ENCODE peak calls at places on chromosomes 5 and 9, in ten cellular contexts. Z is GM20000, M is lower leg skin, V is neural progenitor cell, S is nephron progenitor cell, N is heart left ventricle, F is ovary, H is fibroblast of lung, I is neural crest cell, L is dorsolateral prefrontal cortex. B is an unnamed sample.
A peak's percentile ranks its signal among the peaks of the same experiment; 100 is the strongest.

GRCh38 chr9:75181748-75182147 is 93.4 kb downstream of the OSTF1 start:
- DNase-seq in I (no peak), V (no peak), S (no peak), Z (no peak), F (no peak), N (no peak), H (peak; percentile 28), M (peak; percentile 25), L (no peak), B (peak; percentile 66)

GRCh38 chr5:69331528-69332445 is 814 bp downstream of the CCDC125 start:
- DNase-seq in H (no peak), M (no peak), N (no peak), S (no peak), L (no peak), I (no peak), V (peak; percentile 8), Z (no peak), F (no peak), B (no peak)

GRCh38 chr5:100424787-100425186 is 110.4 kb upstream of the FAM174A start:
- DNase-seq in H (no peak), I (no peak), L (no peak), F (no peak), M (no peak), N (no peak), Z (no peak), V (no peak), S (no peak), B (no peak)

GRCh38 chr9:95157491-95158151 is 159.9 kb downstream of the FANCC start:
- DNase-seq in I (no peak), S (no peak), Z (peak; percentile 67), H (peak; percentile 97), F (no peak), N (no peak), M (no peak), L (no peak), V (no peak), B (peak; percentile 94)

GRCh38 chr5:15575566-15576195 is 75.7 kb downstream of the FBXL7 start:
- DNase-seq in M (no peak), H (peak; percentile 82), I (no peak), V (no peak), Z (no peak), L (no peak), F (no peak), S (no peak), N (no peak), B (peak; percentile 57)

GRCh38 chr5:142246263-142246662 is 78.6 kb downstream of the SPRY4 start:
- DNase-seq in H (peak; percentile 35), V (no peak), L (no peak), Z (no peak), F (no peak), M (no peak), N (no peak), S (no peak), I (no peak), B (peak; percentile 52)

GRCh38 chr9:94864862-94865435 is 138.4 kb downstream of the AOPEP start:
- DNase-seq in N (no peak), F (no peak), Z (no peak), S (no peak), I (no peak), L (no peak), V (no peak), M (no peak), H (no peak), B (peak; percentile 6)

GRCh38 chr5:56200856-56201638 is 32.1 kb downstream of the ANKRD55 start:
- DNase-seq in I (peak; percentile 25), L (no peak), M (peak; percentile 44), Z (peak; percentile 78), F (peak; percentile 45), H (peak; percentile 83), V (peak; percentile 80), S (peak; percentile 44), N (no peak), B (peak; percentile 78)

GRCh38 chr5:92527311-92528078 is 1053.5 kb downstream of the NR2F1-AS1 start:
- DNase-seq in H (peak; percentile 36), N (no peak), F (no peak), M (no peak), S (no peak), V (no peak), Z (no peak), L (no peak), I (no peak), B (peak; percentile 65)

GRCh38 chr9:116288658-116289057 is 135.1 kb downstream of the PAPPA start:
- DNase-seq in M (no peak), Z (no peak), V (no peak), F (no peak), I (no peak), N (no peak), S (no peak), H (peak; percentile 96), L (no peak), B (peak; percentile 98)

GRCh38 chr9:34662544-34663295 is at the start of gene CCL27:
- DNase-seq in F (no peak), N (no peak), V (no peak), Z (no peak), I (no peak), L (no peak), S (no peak), M (no peak), H (no peak), B (no peak)

GRCh38 chr9:107534510-107535078 is 45.0 kb upstream of the KLF4 start:
- DNase-seq in S (no peak), H (no peak), V (no peak), Z (no peak), N (no peak), M (no peak), I (no peak), L (no peak), F (no peak), B (no peak)

GRCh38 chr9:132857601-132858342 is 20.3 kb downstream of the AK8 start:
- DNase-seq in M (no peak), V (peak; percentile 62), I (no peak), L (no peak), Z (no peak), S (peak; percentile 33), N (no peak), H (peak; percentile 40), F (peak; percentile 67), B (peak; percentile 31)

GRCh38 chr5:2901096-2901495 is 149.6 kb upstream of the IRX2 start:
- DNase-seq in M (no peak), L (no peak), H (no peak), V (no peak), S (no peak), F (no peak), I (no peak), Z (no peak), N (no peak), B (no peak)

GRCh38 chr9:71897573-71897972 is 13.4 kb downstream of the ABHD17B start:
- DNase-seq in H (no peak), S (no peak), F (no peak), I (no peak), M (no peak), Z (peak; percentile 33), N (no peak), V (no peak), L (no peak), B (no peak)

GRCh38 chr5:56908942-56909293 is 478 bp upstream of the SETD9 start:
- DNase-seq in H (peak; percentile 9), L (no peak), V (no peak), S (no peak), N (no peak), M (no peak), F (no peak), Z (no peak), I (no peak), B (no peak)

GRCh38 chr5:18114161-18114802 is 480.0 kb downstream of the TAF11L14 start:
- DNase-seq in F (no peak), H (no peak), M (no peak), L (no peak), I (no peak), S (no peak), V (no peak), Z (no peak), N (no peak), B (no peak)

GRCh38 chr5:23450187-23450586 is 57.2 kb upstream of the PRDM9 start:
- DNase-seq in I (peak; percentile 20), N (no peak), L (no peak), Z (no peak), H (no peak), V (no peak), M (no peak), S (no peak), F (no peak), B (no peak)

GRCh38 chr5:119795768-119796167 is 166.4 kb downstream of the FAM170A start:
- DNase-seq in Z (no peak), M (no peak), I (no peak), S (no peak), V (no peak), L (no peak), N (no peak), H (peak; percentile 28), F (no peak), B (no peak)
- TF ChIP-seq CTCF in Z (no peak), M (no peak), I (no peak), S (no peak), V (no peak), L (no peak), N (no peak), H (no peak), F (no peak), B (no peak)

GRCh38 chr5:32057157-32058096 is 116.7 kb downstream of the GOLPH3 start:
- DNase-seq in Z (no peak), L (no peak), M (no peak), H (peak; percentile 72), V (no peak), N (no peak), S (no peak), F (no peak), I (no peak), B (no peak)
- TF ChIP-seq CTCF in Z (no peak), L (no peak), M (no peak), H (peak; percentile 33), V (peak; percentile 39), N (peak; percentile 18), S (peak; percentile 18), F (no peak), I (peak; percentile 55), B (peak; percentile 19)

DNA sequence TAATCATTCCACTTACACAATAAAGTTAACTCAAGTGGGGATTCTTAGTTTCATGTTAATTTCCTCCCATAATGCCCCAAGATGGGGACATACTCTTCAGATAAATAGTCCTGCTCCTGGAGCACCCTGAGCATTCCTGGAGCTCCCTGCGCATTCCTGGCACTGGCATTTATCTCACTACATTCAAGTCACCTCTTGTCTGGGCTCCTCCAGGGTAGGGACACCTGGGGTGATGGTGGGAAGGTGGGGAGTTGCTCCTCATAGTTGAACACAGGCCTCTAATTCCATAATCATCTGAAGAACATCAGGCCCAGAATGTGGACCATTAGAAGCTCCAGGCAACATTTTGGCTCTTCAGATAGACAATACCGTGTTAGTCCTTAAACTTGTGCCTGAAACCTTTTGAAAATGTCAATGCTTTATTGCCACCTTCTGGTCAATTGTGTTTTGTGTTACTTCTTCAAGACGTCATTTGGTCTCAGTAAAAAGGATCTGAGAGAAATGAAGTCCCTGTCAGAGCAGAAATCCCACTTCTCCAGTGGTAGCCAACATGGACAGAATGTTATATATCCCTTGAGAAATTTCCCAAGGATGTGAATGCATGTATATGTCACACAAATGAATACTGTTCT is 14.2 kb upstream of the AGGF1 start:
- DNase-seq in Z (peak; percentile 25), V (peak; percentile 45), N (no peak), H (peak; percentile 81), M (no peak), S (no peak), I (no peak), L (no peak), F (no peak), B (peak; percentile 69)
- TF ChIP-seq CTCF in Z (peak; percentile 8), V (peak; percentile 56), N (peak; percentile 21), H (peak; percentile 31), M (no peak), S (peak; percentile 25), I (peak; percentile 57), L (peak; percentile 51), F (no peak), B (peak; percentile 43)

GRCh38 chr9:77488439-77489126 is 159.5 kb downstream of the GNA14 start:
- DNase-seq in Z (no peak), V (peak; percentile 45), M (no peak), I (no peak), L (no peak), S (no peak), N (no peak), H (peak; percentile 41), F (no peak), B (peak; percentile 20)
- TF ChIP-seq CTCF in Z (no peak), V (peak; percentile 62), M (no peak), I (peak; percentile 60), L (no peak), S (peak; percentile 27), N (no peak), H (peak; percentile 64), F (no peak), B (peak; percentile 61)